ENCODE peak calls at places on chromosomes 4 and X, in ten cellular contexts. M is colonic mucosa; O is body of pancreas; R is upper lobe of left lung; A is thoracic aorta; X is testis; N is substantia nigra; T is CD8-positive, alpha-beta T cell; W is cardiac muscle cell; C is brain microvascular endothelial cell. J is an unnamed sample.

GRCh38 chrX:138917781-138918180 is 206.3 kb upstream of the FGF13 start:
- DNase-seq in A (no peak), W (no peak), C (no peak), M (no peak), N (no peak), X (no peak), R (no peak), O (no peak), T (no peak), J (peak)

GRCh38 chrX:151754042-151754419 is 19.5 kb downstream of the CNGA2 start:
- DNase-seq in R (no peak), M (no peak), C (peak), N (no peak), X (no peak), W (no peak), T (no peak), A (no peak), O (peak), J (no peak)

GRCh38 chr4:39042365-39042764 is 10.2 kb upstream of the TMEM156 start:
- DNase-seq in A (no peak), T (no peak), M (no peak), N (no peak), O (peak), X (no peak), R (no peak), C (no peak), W (no peak), J (peak)

GRCh38 chrX:46386511-46386910 is 158.7 kb downstream of the ZNF674 start:
- DNase-seq in R (no peak), A (no peak), T (no peak), M (no peak), C (no peak), O (no peak), W (no peak), N (no peak), X (no peak), J (no peak)

GRCh38 chr4:48967626-48968025 is 18.4 kb upstream of the CWH43 start:
- DNase-seq in C (no peak), T (no peak), X (no peak), O (no peak), W (no peak), N (no peak), A (no peak), R (no peak), M (no peak), J (no peak)

GRCh38 chr4:101621120-101621519 is 169.4 kb upstream of the BANK1 start:
- DNase-seq in C (peak), W (no peak), X (no peak), A (no peak), T (no peak), R (no peak), O (no peak), M (no peak), N (no peak), J (no peak)

GRCh38 chr4:3271131-3271530 is 21.7 kb upstream of the RGS12 start:
- DNase-seq in T (no peak), N (no peak), X (no peak), R (no peak), A (no peak), W (no peak), M (no peak), O (no peak), C (no peak), J (peak)

GRCh38 chr4:179307297-179308136 is 1865.3 kb upstream of the AGA start:
- DNase-seq in N (no peak), T (no peak), O (peak), R (no peak), C (peak), A (no peak), W (peak), X (peak), M (peak), J (no peak)

GRCh38 chrX:30312858-30313257 is 3.7 kb upstream of the NR0B1 start:
- DNase-seq in X (no peak), C (no peak), N (no peak), O (no peak), R (no peak), W (no peak), M (no peak), T (no peak), A (no peak), J (peak)

GRCh38 chr4:44425614-44426208 is 22.9 kb downstream of the KCTD8 start:
- DNase-seq in C (peak), T (no peak), X (peak), O (no peak), M (no peak), N (peak), R (no peak), A (no peak), W (peak), J (no peak)

GRCh38 chr4:69848028-69848427 is 11.9 kb downstream of the SULT1E1 start:
- DNase-seq in R (no peak), N (no peak), W (no peak), T (no peak), M (no peak), C (no peak), A (no peak), X (no peak), O (no peak), J (no peak)

GRCh38 chr4:54754394-54754793 is 96.6 kb downstream of the KIT start:
- DNase-seq in W (no peak), N (no peak), R (no peak), O (no peak), C (no peak), M (no peak), X (no peak), T (no peak), A (no peak), J (no peak)

GRCh38 chr4:6420036-6420435 is 52.4 kb downstream of the PPP2R2C start:
- DNase-seq in A (no peak), X (no peak), W (no peak), R (no peak), T (no peak), C (no peak), N (no peak), M (no peak), O (peak), J (no peak)

GRCh38 chr4:154985673-154986072 is 204.6 kb downstream of the RBM46 start:
- DNase-seq in C (no peak), X (no peak), W (no peak), N (no peak), A (no peak), M (no peak), R (no peak), O (no peak), T (no peak), J (no peak)

GRCh38 chrX:22237479-22237878 is 35.2 kb upstream of the CBLL2 start:
- DNase-seq in X (no peak), M (no peak), A (no peak), N (no peak), R (no peak), T (no peak), O (no peak), C (no peak), W (no peak), J (no peak)

GRCh38 chr4:151015458-151016344 is 617 bp upstream of the LRBA start:
- DNase-seq in X (peak), M (peak), R (peak), A (no peak), O (peak), T (peak), N (peak), W (peak), C (peak), J (peak)

DNA sequence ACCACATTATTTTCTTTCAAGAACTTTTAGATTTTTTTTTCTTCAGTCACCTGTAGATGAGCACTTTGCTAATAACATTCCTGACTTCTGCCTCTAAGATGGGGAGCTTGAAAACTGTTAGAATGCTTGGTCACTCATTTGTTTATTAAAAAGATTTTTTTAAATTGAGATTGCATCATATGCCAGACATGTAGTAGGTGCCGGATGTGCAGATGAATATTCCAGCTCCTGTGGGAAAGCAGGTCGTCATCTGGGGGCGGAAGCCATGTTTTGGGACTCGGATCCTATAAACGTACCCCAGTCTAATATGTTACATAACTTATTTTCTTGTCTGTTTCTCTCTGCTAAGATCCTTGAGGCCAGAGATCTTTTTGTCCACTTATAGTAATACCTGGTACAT is 236.8 kb downstream of the ARHGAP10 start:
- DNase-seq in W (no peak), M (no peak), T (no peak), X (no peak), O (no peak), A (no peak), C (no peak), R (no peak), N (no peak), J (no peak)
- H3K27ac ChIP-seq in W (no peak), M (no peak), T (no peak), X (no peak), O (no peak), A (no peak), C (no peak), R (no peak), N (no peak), J (no peak)

GRCh38 chr4:146342600-146343192 is 128.4 kb downstream of the REELD1 start:
- DNase-seq in A (no peak), W (peak), O (peak), T (peak), M (peak), N (no peak), C (peak), X (peak), R (no peak), J (no peak)
- H3K27ac ChIP-seq in A (no peak), W (no peak), O (no peak), T (no peak), M (no peak), N (no peak), C (no peak), X (no peak), R (no peak), J (no peak)

GRCh38 chr4:25821267-25821666 is 41.5 kb downstream of the SEL1L3 start:
- DNase-seq in T (no peak), A (no peak), N (no peak), C (no peak), W (peak), M (no peak), X (no peak), R (no peak), O (no peak), J (no peak)
- H3K27ac ChIP-seq in T (no peak), A (no peak), N (no peak), C (no peak), W (no peak), M (no peak), X (no peak), R (no peak), O (no peak), J (no peak)

DNA sequence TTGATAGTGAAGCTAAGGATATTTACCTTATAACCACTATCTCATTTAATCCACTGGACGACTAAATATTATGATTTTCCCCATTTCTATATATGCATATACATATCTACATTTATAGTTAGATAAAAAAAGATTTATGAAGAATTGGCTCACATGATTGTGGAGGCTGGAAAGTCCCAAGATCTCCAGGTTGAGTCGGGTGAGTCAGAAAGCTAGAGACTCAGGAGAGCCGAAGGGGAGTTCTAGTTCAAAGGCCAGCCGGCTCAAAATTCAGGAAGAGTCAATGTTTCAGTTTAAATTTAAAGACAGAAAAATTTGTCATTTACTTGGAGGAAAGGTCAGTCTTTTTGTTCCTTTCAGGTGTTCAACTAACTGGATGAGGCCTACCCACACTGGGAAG is 158.2 kb upstream of the CPEB2 start:
- DNase-seq in C (no peak), M (no peak), X (no peak), T (no peak), W (no peak), A (no peak), N (no peak), R (no peak), O (no peak), J (no peak)
- H3K27ac ChIP-seq in C (no peak), M (no peak), X (no peak), T (no peak), W (no peak), A (no peak), N (no peak), R (no peak), O (no peak), J (no peak)

GRCh38 chr4:139266583-139267257 is 13.3 kb downstream of the MGARP start:
- DNase-seq in N (no peak), X (peak), R (no peak), W (peak), A (no peak), O (peak), M (peak), C (peak), T (peak), J (peak)
- H3K27ac ChIP-seq in N (no peak), X (no peak), R (no peak), W (no peak), A (no peak), O (peak), M (peak), C (no peak), T (no peak), J (peak)

DNA sequence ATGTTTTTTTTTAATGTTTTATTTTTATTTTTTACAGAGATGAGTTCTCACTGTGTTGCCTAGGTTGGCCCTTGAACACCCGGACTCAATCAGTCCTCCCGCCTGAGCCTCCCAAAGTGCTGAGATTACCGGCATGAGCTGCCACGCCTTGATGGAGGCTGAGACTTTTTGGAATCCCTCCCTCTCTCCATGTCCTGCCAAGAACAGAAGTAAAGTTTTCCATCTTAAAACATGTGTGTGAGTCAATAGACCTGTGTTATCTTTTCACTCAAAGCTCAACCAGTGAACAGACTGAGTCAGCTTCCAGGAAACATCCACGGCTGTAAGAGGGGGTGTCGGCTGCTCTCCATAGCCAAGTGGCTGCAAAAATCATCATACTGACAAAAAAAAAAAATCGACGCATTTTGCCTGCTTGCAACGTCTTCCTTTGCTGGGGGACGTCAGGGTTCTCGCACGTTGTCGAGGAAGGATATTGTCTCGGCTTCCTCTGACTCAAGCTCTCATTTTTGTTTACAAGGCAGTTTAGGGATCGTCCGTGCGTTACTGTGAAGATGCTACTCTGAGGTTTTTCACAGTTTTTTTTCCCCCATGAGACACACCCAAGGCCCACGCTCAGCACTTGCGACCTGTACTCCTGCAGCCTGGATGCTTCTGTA is 10.0 kb upstream of the ASMTL start:
- DNase-seq in X (peak), R (no peak), C (peak), N (no peak), A (no peak), O (peak), M (no peak), T (peak), W (no peak), J (peak)
- H3K27ac ChIP-seq in X (no peak), R (no peak), C (no peak), N (no peak), A (no peak), O (no peak), M (no peak), T (peak), W (no peak), J (no peak)

GRCh38 chrX:48933757-48934156 is 14.9 kb upstream of the PIM2 start:
- DNase-seq in X (no peak), O (no peak), M (no peak), N (no peak), C (no peak), R (no peak), W (no peak), A (no peak), T (no peak), J (no peak)

GRCh38 chrX:48938721-48939416 is 18.5 kb downstream of the OTUD5 start:
- DNase-seq in O (no peak), X (no peak), T (peak), M (no peak), C (no peak), R (no peak), W (no peak), N (no peak), A (no peak), J (no peak)

GRCh38 chrX:48934581-48935331 is 15.9 kb upstream of the PIM2 start:
- DNase-seq in C (no peak), W (no peak), A (no peak), T (no peak), R (no peak), O (no peak), M (no peak), X (no peak), N (no peak), J (no peak)

GRCh38 chrX:48937065-48937907 is 18.5 kb upstream of the PIM2 start:
- DNase-seq in X (peak), R (peak), M (peak), N (no peak), T (peak), O (peak), A (no peak), C (peak), W (peak), J (peak)

GRCh38 chrX:48936429-48937064 is 17.7 kb upstream of the PIM2 start:
- DNase-seq in O (no peak), A (no peak), C (no peak), X (no peak), R (no peak), M (no peak), W (no peak), N (no peak), T (no peak), J (no peak)
- H3K27ac ChIP-seq in O (no peak), A (no peak), C (no peak), X (no peak), R (peak), M (peak), W (peak), N (no peak), T (peak), J (no peak)

GRCh38 chrX:53288173-53288572 is 6.8 kb upstream of the IQSEC2 start:
- DNase-seq in R (no peak), O (peak), W (peak), M (no peak), A (no peak), N (peak), T (peak), X (no peak), C (peak), J (no peak)
- H3K27ac ChIP-seq in R (peak), O (no peak), W (peak), M (peak), A (no peak), N (peak), T (peak), X (no peak), C (no peak), J (no peak)